ENCODE peak calls at places on chromosomes 2 and 18, in six cellular contexts. S is small intestine, G is AG04450, B is ascending aorta, J is lung, P is astrocyte of the spinal cord. E is an unnamed sample.

GRCh38 chr18:48950536-48951447 is at the start of gene SMAD7:
- DNase-seq in P (peak), S (no peak), G (no peak), J (no peak), B (no peak), E (peak)

GRCh38 chr2:227889336-227889735 is 17.9 kb downstream of the DAW1 start:
- DNase-seq in P (no peak), G (no peak), B (no peak), J (no peak), S (no peak), E (no peak)

GRCh38 chr18:24539866-24540604 is 79.6 kb downstream of the HRH4 start:
- DNase-seq in P (no peak), B (no peak), S (no peak), J (no peak), G (no peak), E (peak)

GRCh38 chr2:95023222-95023597 is 2.3 kb upstream of the MAL start:
- DNase-seq in B (no peak), J (no peak), P (no peak), S (no peak), G (no peak), E (peak)

GRCh38 chr2:38377501-38378258 is 607 bp upstream of the ATL2 start:
- DNase-seq in J (peak), B (no peak), S (no peak), P (peak), G (peak), E (no peak)

GRCh38 chr2:224934542-224935188 is 107.6 kb downstream of the DOCK10 start:
- DNase-seq in P (peak), B (no peak), G (no peak), J (no peak), S (no peak), E (no peak)

GRCh38 chr2:212539145-212539880 is 711 bp upstream of the ERBB4 start:
- DNase-seq in J (peak), S (no peak), P (no peak), B (peak), G (no peak), E (no peak)

GRCh38 chr2:178827739-178828487 is 20.7 kb upstream of the TTN start:
- DNase-seq in S (no peak), J (no peak), B (no peak), P (peak), G (no peak), E (no peak)

GRCh38 chr2:134268265-134268664 is 14.4 kb downstream of the MGAT5 start:
- DNase-seq in G (no peak), J (no peak), P (no peak), S (peak), B (no peak), E (no peak)

GRCh38 chr2:43057026-43057741 is 169.2 kb downstream of the ZFP36L2 start:
- DNase-seq in S (no peak), P (no peak), B (no peak), J (no peak), G (no peak), E (no peak)

GRCh38 chr2:166373105-166373504 is 2.6 kb downstream of the SCN9A start:
- DNase-seq in J (no peak), G (no peak), P (no peak), B (no peak), S (no peak), E (no peak)

GRCh38 chr18:77250501-77250925 is 865 bp downstream of the GALR1 start:
- DNase-seq in G (no peak), J (no peak), P (no peak), B (no peak), S (no peak), E (no peak)

GRCh38 chr18:25180974-25181373 is 171.0 kb downstream of the ZNF521 start:
- DNase-seq in G (no peak), B (no peak), P (no peak), J (no peak), S (no peak), E (no peak)

GRCh38 chr2:120385355-120386127 is 39.6 kb downstream of the INHBB start:
- DNase-seq in B (no peak), P (no peak), G (no peak), S (no peak), J (no peak), E (no peak)

GRCh38 chr2:60215295-60215990 is 338.0 kb downstream of the BCL11A start:
- DNase-seq in G (no peak), B (no peak), P (no peak), J (no peak), S (peak), E (no peak)

GRCh38 chr2:82839046-82839445 is 1620.0 kb downstream of the SUCLG1 start:
- DNase-seq in G (no peak), S (no peak), J (no peak), P (peak), B (no peak), E (no peak)

GRCh38 chr2:127308586-127309138 is 14.7 kb upstream of the ERCC3 start:
- DNase-seq in S (no peak), G (no peak), B (no peak), J (no peak), P (no peak), E (no peak)

GRCh38 chr18:76131738-76132137 is 363.3 kb downstream of the ZNF516 start:
- DNase-seq in P (no peak), S (no peak), J (no peak), B (no peak), G (no peak), E (peak)

GRCh38 chr2:67576991-67577390 is 179.9 kb downstream of the ETAA1 start:
- DNase-seq in G (no peak), P (no peak), S (no peak), J (no peak), B (no peak), E (no peak)

DNA sequence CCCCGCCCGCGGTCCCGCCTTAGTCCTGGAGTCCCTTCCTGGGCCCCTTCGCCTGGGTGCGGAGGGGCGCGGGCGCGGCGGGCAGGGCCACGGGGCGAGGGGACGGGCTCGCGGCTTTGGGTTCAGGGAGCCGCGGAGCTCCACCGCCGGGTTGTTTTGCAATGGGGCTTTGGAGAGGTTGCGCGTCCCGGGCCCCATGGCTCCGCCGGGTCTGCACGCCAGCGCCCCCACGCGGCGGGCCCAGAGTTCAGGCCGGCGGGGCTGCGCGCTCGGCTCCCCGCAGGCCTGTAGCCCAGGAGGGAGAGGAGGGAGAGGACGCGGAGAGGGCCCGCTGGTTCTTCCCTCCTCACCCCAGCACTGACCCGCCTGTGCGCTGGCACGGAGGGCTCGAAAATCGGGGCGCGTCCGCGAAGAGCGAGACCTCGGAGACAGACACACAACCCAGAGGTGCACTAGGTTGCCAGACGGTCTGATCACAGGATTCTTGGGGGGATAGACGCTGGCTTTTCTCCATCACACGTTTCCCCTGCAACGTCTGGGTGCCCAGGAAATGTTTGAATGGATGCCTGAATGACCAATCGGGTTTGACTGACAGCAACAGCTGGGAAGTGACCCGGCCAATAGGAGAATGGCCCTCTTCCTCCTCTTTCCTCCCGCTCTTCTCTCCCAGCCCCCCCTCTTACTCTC is 4.9 kb upstream of the SIX2 start:
- DNase-seq in G (no peak), P (peak), J (no peak), B (no peak), S (peak), E (peak)
- H3K4me3 ChIP-seq in G (no peak), P (peak), J (no peak), B (peak), S (peak), E (no peak)

GRCh38 chr2:199693861-199694260 is 157.1 kb downstream of the FTCDNL1 start:
- DNase-seq in P (no peak), G (no peak), B (no peak), S (no peak), J (no peak), E (no peak)
- H3K4me3 ChIP-seq in P (no peak), G (no peak), B (no peak), S (no peak), J (no peak), E (no peak)

GRCh38 chr2:216002693-216003092 is 10.7 kb downstream of the MREG start:
- DNase-seq in J (no peak), G (no peak), B (no peak), P (no peak), S (no peak), E (no peak)
- H3K4me3 ChIP-seq in J (no peak), G (no peak), B (no peak), P (no peak), S (no peak), E (no peak)

GRCh38 chr2:88450925-88451575 is 1.4 kb downstream of the FOXI3 start:
- DNase-seq in S (no peak), G (no peak), J (no peak), P (no peak), B (no peak), E (no peak)
- H3K4me3 ChIP-seq in S (no peak), G (no peak), J (no peak), P (no peak), B (no peak), E (no peak)

E was measured in NB4.